ENCODE peak calls at places on chromosomes 11 and 22, in ten cellular contexts. O is PC-9, H is hepatocyte, V is neural progenitor cell, T is tibial nerve, D is pancreas, B is adrenal gland, U is spleen, Y is HL-60, R is psoas muscle. N is an unnamed sample.

GRCh38 chr11:15826008-15826650 is 530.2 kb downstream of the SOX6 start:
- DNase-seq in O (no peak), H (no peak), V (no peak), T (no peak), D (no peak), B (no peak), U (no peak), Y (no peak), R (no peak), N (no peak)

GRCh38 chr11:73218106-73218829 is at the start of gene P2RY2:
- DNase-seq in O (peak; percentile 93), H (peak; percentile 84), V (peak; percentile 88), T (no peak), D (peak; percentile 81), B (peak; percentile 91), U (peak; percentile 95), Y (peak; percentile 86), R (peak; percentile 95), N (no peak)

GRCh38 chr11:129408865-129409444 is 33.3 kb downstream of the BARX2 start:
- DNase-seq in O (no peak), H (no peak), V (no peak), T (no peak), D (no peak), B (no peak), U (no peak), Y (no peak), R (no peak), N (no peak)

GRCh38 chr11:35066029-35066428 is 72.9 kb upstream of the CD44 start:
- DNase-seq in O (no peak), H (no peak), V (no peak), T (no peak), D (no peak), B (no peak), U (no peak), Y (no peak), R (no peak), N (no peak)

GRCh38 chr22:35353318-35353717 is 27.6 kb upstream of the HMOX1 start:
- DNase-seq in O (no peak), H (no peak), V (no peak), T (no peak), D (peak; percentile 49), B (peak; percentile 54), U (no peak), Y (no peak), R (no peak), N (no peak)

GRCh38 chr11:125192194-125192593 is 27.6 kb downstream of the PKNOX2 start:
- DNase-seq in O (no peak), H (no peak), V (peak; percentile 47), T (no peak), D (no peak), B (peak; percentile 25), U (peak; percentile 65), Y (no peak), R (no peak), N (no peak)

GRCh38 chr11:78189851-78190250 is 1.1 kb downstream of the USP35 start:
- DNase-seq in O (no peak), H (no peak), V (no peak), T (no peak), D (no peak), B (no peak), U (peak; percentile 77), Y (no peak), R (no peak), N (no peak)

GRCh38 chr11:68099474-68100405 is 21.4 kb downstream of the CHKA start:
- DNase-seq in O (no peak), H (peak; percentile 49), V (no peak), T (no peak), D (peak; percentile 90), B (peak; percentile 80), U (no peak), Y (no peak), R (no peak), N (no peak)

GRCh38 chr22:27800250-27801131 is 1.1 kb downstream of the MN1 start:
- DNase-seq in O (peak; percentile 34), H (no peak), V (peak; percentile 77), T (no peak), D (no peak), B (no peak), U (no peak), Y (no peak), R (peak; percentile 70), N (no peak)

GRCh38 chr22:27798526-27799333 is 2.8 kb downstream of the MN1 start:
- DNase-seq in O (no peak), H (no peak), V (peak; percentile 67), T (no peak), D (no peak), B (no peak), U (no peak), Y (no peak), R (no peak), N (no peak)

GRCh38 chr22:27801197-27801615 is 350 bp downstream of the MN1 start:
- DNase-seq in O (peak; percentile 29), H (peak; percentile 61), V (peak; percentile 78), T (no peak), D (peak; percentile 41), B (peak; percentile 26), U (no peak), Y (no peak), R (peak; percentile 72), N (no peak)

GRCh38 chr22:27797793-27798525 is 3.6 kb downstream of the MN1 start:
- DNase-seq in O (no peak), H (no peak), V (peak; percentile 57), T (no peak), D (no peak), B (no peak), U (no peak), Y (no peak), R (peak; percentile 81), N (no peak)

GRCh38 chr22:27799334-27800249 is 2.0 kb downstream of the MN1 start:
- DNase-seq in O (peak; percentile 30), H (no peak), V (peak; percentile 60), T (no peak), D (no peak), B (no peak), U (no peak), Y (no peak), R (peak; percentile 79), N (no peak)
- H3K4me3 ChIP-seq in O (peak overlapping the region; percentile 92), H (peak overlapping the region; percentile 92), V (peak overlapping the region; percentile 68), T (peak overlapping the region; percentile 66), D (peak overlapping the region; percentile 83), B (no peak overlapping the region), U (no peak overlapping the region), Y (no peak overlapping the region), R (peak overlapping the region; percentile 95), N (no peak overlapping the region)

GRCh38 chr22:39958916-39959639 is 1.1 kb upstream of the TMA7B start:
- DNase-seq in O (no peak), H (no peak), V (no peak), T (no peak), D (no peak), B (no peak), U (no peak), Y (no peak), R (no peak), N (no peak)

GRCh38 chr22:39960791-39961746 is 872 bp downstream of the TMA7B start:
- DNase-seq in O (no peak), H (peak; percentile 27), V (no peak), T (no peak), D (peak; percentile 30), B (peak; percentile 10), U (peak; percentile 80), Y (peak; percentile 73), R (no peak), N (peak; percentile 89)

GRCh38 chr22:39962071-39962470 is 1.9 kb downstream of the TMA7B start:
- DNase-seq in O (no peak), H (no peak), V (no peak), T (no peak), D (no peak), B (no peak), U (no peak), Y (no peak), R (no peak), N (no peak)

GRCh38 chr22:39958009-39958711 is 2.0 kb upstream of the TMA7B start:
- DNase-seq in O (no peak), H (no peak), V (no peak), T (no peak), D (no peak), B (no peak), U (no peak), Y (no peak), R (no peak), N (no peak)

DNA sequence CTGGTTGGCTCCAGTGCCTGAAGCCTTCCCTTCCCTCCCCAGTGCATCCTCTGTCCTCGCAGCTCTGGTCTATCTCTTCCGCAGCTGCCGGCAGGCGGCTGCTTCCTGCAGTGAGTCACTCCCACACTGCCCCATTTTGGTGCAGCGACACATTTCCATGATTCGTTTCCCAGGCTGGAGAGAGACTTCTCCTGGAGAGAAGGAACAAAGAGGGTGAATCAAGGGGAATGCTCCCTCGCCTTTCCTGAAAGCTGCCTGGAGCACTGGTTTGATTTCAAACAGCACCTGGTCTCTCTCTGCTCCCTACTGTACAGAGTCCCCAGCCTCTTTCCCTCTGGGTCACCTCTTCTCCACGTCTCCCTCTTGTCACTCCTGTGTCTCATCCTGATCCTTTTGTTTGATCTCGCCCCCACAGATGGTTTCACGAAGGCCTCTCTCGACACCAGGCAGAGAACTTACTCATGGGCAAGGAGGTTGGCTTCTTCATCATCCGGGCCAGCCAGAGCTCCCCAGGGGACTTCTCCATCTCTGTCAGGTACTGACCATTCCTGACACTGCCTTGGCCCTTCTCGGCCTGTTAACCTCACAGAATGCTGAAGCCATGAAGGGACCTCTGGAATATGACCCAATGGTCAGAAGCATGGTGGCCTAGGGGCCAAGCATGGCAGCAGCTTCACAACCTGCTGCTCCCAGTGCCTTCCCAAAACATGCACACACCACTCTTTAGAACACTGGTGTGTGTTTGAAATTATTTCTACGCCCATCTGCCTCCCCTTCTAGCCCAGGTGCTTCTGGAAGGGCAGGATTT is at the start of gene TMA7B:
- DNase-seq in O (peak; percentile 30), H (peak; percentile 68), V (peak; percentile 61), T (no peak), D (no peak), B (peak; percentile 45), U (peak; percentile 80), Y (peak; percentile 43), R (no peak), N (peak; percentile 32)
- TF ChIP-seq CTCF in O (no peak), H (peak; percentile 8), V (peak; percentile 30), T (peak; percentile 17), D (no peak), B (peak; percentile 44), U (no peak), Y (no peak), R (peak; percentile 11), N (peak; percentile 39)

DNA sequence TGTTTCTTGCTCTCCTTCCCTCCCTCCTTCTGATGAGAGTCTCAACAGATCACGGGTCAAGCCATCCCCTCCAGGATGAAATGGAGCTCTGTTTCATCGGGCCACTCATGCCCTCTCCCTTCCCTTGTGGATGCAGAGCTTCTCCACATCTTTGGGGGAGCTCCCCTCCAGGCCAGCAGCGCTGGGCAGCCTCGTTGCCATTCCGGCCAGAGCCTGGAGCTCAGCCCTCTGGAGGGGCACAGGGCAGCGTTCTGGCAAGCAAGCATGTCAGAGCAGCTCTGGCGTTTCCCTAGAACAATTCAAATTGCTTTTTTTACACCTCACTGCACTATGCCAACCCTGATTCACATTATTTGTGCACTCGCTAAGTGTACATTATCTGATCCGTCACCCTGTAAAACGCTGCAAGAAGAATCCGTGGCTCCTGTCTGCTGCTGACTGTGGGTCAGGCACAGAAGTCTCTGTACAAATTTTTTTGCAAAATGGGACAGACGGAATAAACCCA is 139.3 kb upstream of the CADM1 start:
- DNase-seq in O (no peak), H (no peak), V (no peak), T (no peak), D (no peak), B (no peak), U (no peak), Y (no peak), R (no peak), N (no peak)
- H3K27me3 ChIP-seq in O (peaks cover 57% of the 10 kb centered on the region), H (peaks cover 44% of the 10 kb centered on the region), V (no peaks in the 10 kb centered on the region), T (peaks cover 58% of the 10 kb centered on the region), D (no peaks in the 10 kb centered on the region), B (peaks cover 10% of the 10 kb centered on the region), U (no peaks in the 10 kb centered on the region), Y (no peaks in the 10 kb centered on the region), R (peaks cover 3% of the 10 kb centered on the region), N (peaks cover 14% of the 10 kb centered on the region)

DNA sequence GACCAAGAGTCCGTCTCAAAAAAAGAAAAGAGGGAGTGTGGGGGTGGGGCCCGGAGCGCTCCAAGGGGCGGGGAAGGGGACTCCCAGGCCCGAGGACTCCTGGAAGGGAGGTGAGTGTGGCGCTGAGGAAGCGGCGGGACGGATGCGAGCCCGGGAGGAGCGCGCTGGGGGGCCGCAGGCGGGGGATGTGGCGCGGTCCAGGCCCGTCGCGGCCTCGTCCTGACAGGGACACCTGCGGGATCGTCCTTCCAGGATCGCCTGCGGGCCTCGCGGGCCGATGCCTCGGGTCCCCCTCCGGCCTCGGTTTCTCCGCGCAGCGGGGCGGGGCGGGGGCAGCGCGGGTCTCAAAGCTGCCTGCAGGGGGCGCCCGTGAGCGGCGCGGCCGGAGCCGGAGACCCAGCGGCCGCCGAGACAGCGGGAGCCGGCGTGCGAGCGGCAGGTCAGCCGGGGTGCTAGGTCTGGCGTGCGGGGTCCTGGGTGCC is 3.8 kb upstream of the ADORA2A start:
- DNase-seq in O (peak; percentile 57), H (peak; percentile 73), V (peak; percentile 81), T (no peak), D (no peak), B (peak; percentile 61), U (peak; percentile 95), Y (peak; percentile 50), R (peak; percentile 79), N (no peak)
- H3K4me3 ChIP-seq in O (peak overlapping the region; percentile 78), H (peak overlapping the region; percentile 70), V (peak overlapping the region; percentile 56), T (peak overlapping the region; percentile 54), D (peak overlapping the region; percentile 68), B (no peak overlapping the region), U (peak overlapping the region; percentile 52), Y (peak overlapping the region; percentile 68), R (peak overlapping the region; percentile 68), N (peak overlapping the region; percentile 32)

N was measured in kidney epithelial cell.